ENCODE peak calls at places on chromosomes 13 and 19, in seven cellular contexts. One of them, this sample, is unnamed.

GRCh38 chr13:76723551-76724232 is 162.5 kb downstream of the KCTD12 start:
- DNase-seq in lung: peak
- DNase-seq in heart right ventricle: peak
- DNase-seq in AG09309: peak
- DNase-seq in neural crest cell: no peak
- DNase-seq in nephron progenitor cell: no peak
- DNase-seq in endothelial cell: no peak
- DNase-seq in this sample: no peak

GRCh38 chr19:46180701-46181385 is 32.8 kb downstream of the IGFL2 start:
- DNase-seq in AG09309: no peak
- DNase-seq in endothelial cell: no peak
- DNase-seq in heart right ventricle: no peak
- DNase-seq in lung: no peak
- DNase-seq in neural crest cell: no peak
- DNase-seq in nephron progenitor cell: no peak
- DNase-seq in this sample: no peak

GRCh38 chr19:51938936-51939335 is 11.7 kb downstream of the ZNF613 start:
- DNase-seq in AG09309: no peak
- DNase-seq in nephron progenitor cell: no peak
- DNase-seq in neural crest cell: no peak
- DNase-seq in endothelial cell: no peak
- DNase-seq in heart right ventricle: no peak
- DNase-seq in lung: no peak
- DNase-seq in this sample: no peak

GRCh38 chr19:23916991-23917390 is 2.3 kb downstream of the ZNF726 start:
- DNase-seq in nephron progenitor cell: no peak
- DNase-seq in neural crest cell: no peak
- DNase-seq in AG09309: no peak
- DNase-seq in endothelial cell: no peak
- DNase-seq in heart right ventricle: no peak
- DNase-seq in lung: no peak
- DNase-seq in this sample: no peak

GRCh38 chr13:70668983-70669382 is 560.7 kb upstream of the KLHL1 start:
- DNase-seq in lung: no peak
- DNase-seq in endothelial cell: no peak
- DNase-seq in nephron progenitor cell: no peak
- DNase-seq in neural crest cell: no peak
- DNase-seq in AG09309: no peak
- DNase-seq in heart right ventricle: no peak
- DNase-seq in this sample: no peak

GRCh38 chr13:101554420-101555125 is 102.1 kb downstream of the ITGBL1 start:
- DNase-seq in AG09309: no peak
- DNase-seq in endothelial cell: no peak
- DNase-seq in lung: no peak
- DNase-seq in neural crest cell: no peak
- DNase-seq in heart right ventricle: no peak
- DNase-seq in nephron progenitor cell: no peak
- DNase-seq in this sample: no peak

GRCh38 chr19:2034729-2035589 is 16.1 kb downstream of the MKNK2 start:
- DNase-seq in heart right ventricle: no peak
- DNase-seq in nephron progenitor cell: peak
- DNase-seq in endothelial cell: peak
- DNase-seq in neural crest cell: peak
- DNase-seq in lung: peak
- DNase-seq in AG09309: no peak
- DNase-seq in this sample: no peak

GRCh38 chr19:5466814-5467291 is 11.6 kb downstream of the ZNRF4 start:
- DNase-seq in nephron progenitor cell: no peak
- DNase-seq in AG09309: no peak
- DNase-seq in neural crest cell: no peak
- DNase-seq in endothelial cell: no peak
- DNase-seq in lung: no peak
- DNase-seq in heart right ventricle: peak
- DNase-seq in this sample: no peak

GRCh38 chr13:103203750-103204330 is 137.6 kb upstream of the SLC10A2 start:
- DNase-seq in nephron progenitor cell: no peak
- DNase-seq in neural crest cell: no peak
- DNase-seq in AG09309: no peak
- DNase-seq in endothelial cell: no peak
- DNase-seq in heart right ventricle: no peak
- DNase-seq in lung: no peak
- DNase-seq in this sample: no peak

GRCh38 chr19:43570174-43570791 is 5.0 kb downstream of the XRCC1 start:
- DNase-seq in endothelial cell: no peak
- DNase-seq in neural crest cell: no peak
- DNase-seq in heart right ventricle: no peak
- DNase-seq in AG09309: no peak
- DNase-seq in nephron progenitor cell: no peak
- DNase-seq in lung: no peak
- DNase-seq in this sample: no peak

GRCh38 chr19:11131471-11131870 is 24.1 kb downstream of the SPC24 start:
- DNase-seq in heart right ventricle: no peak
- DNase-seq in AG09309: no peak
- DNase-seq in neural crest cell: no peak
- DNase-seq in nephron progenitor cell: no peak
- DNase-seq in lung: no peak
- DNase-seq in endothelial cell: no peak
- DNase-seq in this sample: no peak

GRCh38 chr19:16034180-16034579 is 42.1 kb upstream of the TPM4 start:
- DNase-seq in AG09309: no peak
- DNase-seq in endothelial cell: no peak
- DNase-seq in nephron progenitor cell: no peak
- DNase-seq in heart right ventricle: no peak
- DNase-seq in neural crest cell: no peak
- DNase-seq in lung: no peak
- DNase-seq in this sample: no peak

GRCh38 chr13:51895906-51896888 is 34.4 kb downstream of the CCDC70 start:
- DNase-seq in heart right ventricle: peak
- DNase-seq in endothelial cell: peak
- DNase-seq in neural crest cell: peak
- DNase-seq in lung: peak
- DNase-seq in AG09309: peak
- DNase-seq in nephron progenitor cell: peak
- DNase-seq in this sample: no peak

GRCh38 chr19:5918463-5919079 is 4.5 kb downstream of the CAPS start:
- DNase-seq in nephron progenitor cell: no peak
- DNase-seq in neural crest cell: no peak
- DNase-seq in lung: no peak
- DNase-seq in endothelial cell: no peak
- DNase-seq in AG09309: no peak
- DNase-seq in heart right ventricle: no peak
- DNase-seq in this sample: no peak

GRCh38 chr13:20702530-20702929 is 969 bp upstream of the IL17D start:
- DNase-seq in endothelial cell: no peak
- DNase-seq in neural crest cell: no peak
- DNase-seq in lung: no peak
- DNase-seq in AG09309: no peak
- DNase-seq in nephron progenitor cell: no peak
- DNase-seq in heart right ventricle: no peak
- DNase-seq in this sample: no peak

GRCh38 chr13:113929628-113930615 is 44.0 kb downstream of the C13orf46 start:
- DNase-seq in lung: no peak
- DNase-seq in neural crest cell: no peak
- DNase-seq in nephron progenitor cell: no peak
- DNase-seq in AG09309: no peak
- DNase-seq in endothelial cell: no peak
- DNase-seq in heart right ventricle: no peak
- DNase-seq in this sample: peak

GRCh38 chr19:39514840-39515550 is at the start of gene SELENOV:
- DNase-seq in endothelial cell: peak
- DNase-seq in neural crest cell: peak
- DNase-seq in heart right ventricle: no peak
- DNase-seq in AG09309: no peak
- DNase-seq in lung: no peak
- DNase-seq in nephron progenitor cell: peak
- DNase-seq in this sample: no peak
- TF ChIP-seq CTCF in endothelial cell: no peak
- TF ChIP-seq CTCF in neural crest cell: no peak
- TF ChIP-seq CTCF in heart right ventricle: no peak
- TF ChIP-seq CTCF in AG09309: no peak
- TF ChIP-seq CTCF in lung: no peak
- TF ChIP-seq CTCF in nephron progenitor cell: peak
- TF ChIP-seq CTCF in this sample: no peak

DNA sequence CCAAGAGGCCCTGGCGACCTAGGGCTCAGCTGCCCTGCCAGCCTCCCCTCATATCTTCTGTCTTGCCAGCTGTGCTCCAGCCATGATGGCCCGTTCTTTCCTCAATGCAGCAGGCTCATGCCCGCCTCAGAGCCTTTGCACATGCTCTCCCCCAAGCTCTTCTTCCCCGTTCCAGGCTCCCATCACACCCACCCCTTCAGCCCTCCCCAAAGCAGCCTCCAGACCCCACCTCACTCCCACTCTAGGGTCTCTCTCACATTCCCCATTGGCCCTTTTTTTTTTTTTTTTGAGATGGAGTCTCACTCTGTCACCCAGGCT is 29.9 kb upstream of the ATP1A3 start:
- DNase-seq in heart right ventricle: no peak
- DNase-seq in nephron progenitor cell: no peak
- DNase-seq in endothelial cell: no peak
- DNase-seq in AG09309: no peak
- DNase-seq in neural crest cell: no peak
- DNase-seq in lung: no peak
- DNase-seq in this sample: no peak
- TF ChIP-seq CTCF in heart right ventricle: no peak
- TF ChIP-seq CTCF in nephron progenitor cell: no peak
- TF ChIP-seq CTCF in endothelial cell: peak
- TF ChIP-seq CTCF in AG09309: no peak
- TF ChIP-seq CTCF in neural crest cell: no peak
- TF ChIP-seq CTCF in lung: no peak
- TF ChIP-seq CTCF in this sample: no peak

GRCh38 chr13:109867766-109868165 is 81.4 kb upstream of the IRS2 start:
- DNase-seq in nephron progenitor cell: no peak
- DNase-seq in AG09309: no peak
- DNase-seq in neural crest cell: no peak
- DNase-seq in heart right ventricle: no peak
- DNase-seq in endothelial cell: no peak
- DNase-seq in lung: no peak
- DNase-seq in this sample: no peak

GRCh38 chr13:109868583-109869311 is 82.4 kb upstream of the IRS2 start:
- DNase-seq in endothelial cell: no peak
- DNase-seq in neural crest cell: no peak
- DNase-seq in lung: no peak
- DNase-seq in nephron progenitor cell: no peak
- DNase-seq in heart right ventricle: no peak
- DNase-seq in AG09309: no peak
- DNase-seq in this sample: no peak

GRCh38 chr13:109870281-109871017 is 84.1 kb upstream of the IRS2 start:
- DNase-seq in neural crest cell: no peak
- DNase-seq in endothelial cell: no peak
- DNase-seq in lung: no peak
- DNase-seq in nephron progenitor cell: no peak
- DNase-seq in heart right ventricle: no peak
- DNase-seq in AG09309: no peak
- DNase-seq in this sample: no peak

GRCh38 chr13:109871018-109871370 is 84.6 kb upstream of the IRS2 start:
- DNase-seq in lung: no peak
- DNase-seq in neural crest cell: no peak
- DNase-seq in nephron progenitor cell: no peak
- DNase-seq in endothelial cell: no peak
- DNase-seq in heart right ventricle: no peak
- DNase-seq in AG09309: peak
- DNase-seq in this sample: no peak

DNA sequence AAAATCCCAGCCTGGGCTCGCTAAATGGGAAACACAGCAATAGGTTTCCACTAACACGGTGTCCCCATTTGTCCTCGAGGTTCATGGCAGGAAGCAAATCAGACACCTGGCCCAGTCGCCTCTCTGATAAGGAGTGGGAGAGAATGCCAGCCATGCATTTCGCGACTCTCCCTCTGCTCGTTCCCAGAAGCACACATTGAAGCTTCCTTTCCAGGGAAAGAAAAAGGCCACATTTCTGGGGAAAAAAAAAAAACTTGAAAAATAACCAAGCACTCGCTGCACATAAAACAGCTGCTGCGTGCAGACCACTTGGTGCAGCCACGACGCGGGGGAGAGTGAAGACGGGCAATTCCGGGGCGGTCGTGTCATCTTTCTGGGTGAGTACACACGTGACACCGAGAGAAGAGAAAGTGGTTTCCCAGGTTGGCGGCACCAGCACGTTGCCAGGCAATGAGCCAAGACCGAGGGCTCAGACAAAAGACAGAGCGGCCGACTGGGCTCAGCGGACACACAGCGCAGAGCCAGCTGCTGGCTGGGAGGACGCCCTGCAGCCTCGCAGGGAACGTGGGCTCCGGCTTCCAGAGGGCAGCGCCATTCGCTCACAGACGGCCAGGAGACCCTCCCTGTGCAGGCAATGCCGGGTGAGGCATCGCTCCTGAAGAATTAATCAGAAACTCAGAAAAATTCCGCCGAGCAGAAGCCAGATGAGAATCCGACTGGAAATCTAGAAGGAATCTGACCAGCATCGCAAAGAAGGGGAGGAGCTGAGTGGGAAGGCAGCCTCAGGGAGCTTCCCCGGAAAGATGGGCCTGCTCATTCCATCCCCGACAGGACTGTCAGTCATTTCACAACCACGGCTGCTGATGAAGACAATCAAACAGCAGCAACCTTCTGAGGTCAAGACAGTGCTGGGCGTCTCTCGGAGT is 83.2 kb upstream of the IRS2 start:
- DNase-seq in nephron progenitor cell: peak
- DNase-seq in neural crest cell: no peak
- DNase-seq in heart right ventricle: peak
- DNase-seq in endothelial cell: no peak
- DNase-seq in lung: peak
- DNase-seq in AG09309: peak
- DNase-seq in this sample: no peak
- TF ChIP-seq CTCF in nephron progenitor cell: no peak
- TF ChIP-seq CTCF in neural crest cell: no peak
- TF ChIP-seq CTCF in heart right ventricle: no peak
- TF ChIP-seq CTCF in endothelial cell: no peak
- TF ChIP-seq CTCF in lung: no peak
- TF ChIP-seq CTCF in AG09309: peak
- TF ChIP-seq CTCF in this sample: no peak

GRCh38 chr19:47269596-47269995 is 5.1 kb upstream of the INAFM1 start:
- DNase-seq in endothelial cell: no peak
- DNase-seq in nephron progenitor cell: no peak
- DNase-seq in AG09309: no peak
- DNase-seq in heart right ventricle: no peak
- DNase-seq in lung: no peak
- DNase-seq in neural crest cell: no peak
- DNase-seq in this sample: no peak
- TF ChIP-seq CTCF in endothelial cell: no peak
- TF ChIP-seq CTCF in nephron progenitor cell: no peak
- TF ChIP-seq CTCF in AG09309: no peak
- TF ChIP-seq CTCF in heart right ventricle: no peak
- TF ChIP-seq CTCF in lung: no peak
- TF ChIP-seq CTCF in neural crest cell: no peak
- TF ChIP-seq CTCF in this sample: no peak

GRCh38 chr13:90420683-90421082 is 926.8 kb upstream of the MIR17HG start:
- DNase-seq in heart right ventricle: no peak
- DNase-seq in endothelial cell: no peak
- DNase-seq in lung: no peak
- DNase-seq in neural crest cell: no peak
- DNase-seq in nephron progenitor cell: no peak
- DNase-seq in AG09309: no peak
- DNase-seq in this sample: no peak
- TF ChIP-seq CTCF in heart right ventricle: no peak
- TF ChIP-seq CTCF in endothelial cell: no peak
- TF ChIP-seq CTCF in lung: no peak
- TF ChIP-seq CTCF in neural crest cell: no peak
- TF ChIP-seq CTCF in nephron progenitor cell: no peak
- TF ChIP-seq CTCF in AG09309: peak
- TF ChIP-seq CTCF in this sample: no peak

This sample was measured in tibial nerve.